ENCODE peak calls at places on chromosomes 5 and 9, in seven cellular contexts. W is neuronal stem cell; P is cardiac muscle cell; D is activated CD4-positive, alpha-beta T cell treated with anti-CD3 and anti-CD28 coated beads for 48 hours; U is AG08396; R is WTC11; J is cardiac fibroblast. L is an unnamed sample.

GRCh38 chr5:2177244-2177643 is 294.5 kb upstream of the IRX4 start:
- DNase-seq in W (no peak), P (no peak), D (no peak), U (no peak), R (no peak), J (no peak), L (no peak)

GRCh38 chr5:66122379-66123034 is 21.6 kb upstream of the SREK1 start:
- DNase-seq in W (no peak), P (no peak), D (no peak), U (peak), R (no peak), J (peak), L (no peak)

GRCh38 chr5:94847726-94848125 is 229.3 kb downstream of the SLF1 start:
- DNase-seq in W (no peak), P (no peak), D (no peak), U (no peak), R (no peak), J (no peak), L (no peak)

GRCh38 chr9:128587453-128587852 is 35.1 kb downstream of the SPTAN1 start:
- DNase-seq in W (no peak), P (no peak), D (peak), U (no peak), R (no peak), J (no peak), L (no peak)

GRCh38 chr9:16710888-16711287 is 159.6 kb downstream of the BNC2 start:
- DNase-seq in W (no peak), P (no peak), D (no peak), U (no peak), R (no peak), J (no peak), L (peak)

GRCh38 chr9:127185931-127186781 is 63.7 kb upstream of the ANGPTL2 start:
- DNase-seq in W (no peak), P (no peak), D (no peak), U (peak), R (no peak), J (peak), L (peak)

GRCh38 chr5:173591300-173591622 is 25.2 kb downstream of the BOD1 start:
- DNase-seq in W (no peak), P (no peak), D (no peak), U (no peak), R (no peak), J (no peak), L (no peak)

GRCh38 chr5:33277061-33277460 is 163.7 kb upstream of the TARS1 start:
- DNase-seq in W (no peak), P (no peak), D (no peak), U (no peak), R (no peak), J (no peak), L (no peak)

GRCh38 chr9:122221223-122221811 is 7.4 kb downstream of the LHX6 start:
- DNase-seq in W (no peak), P (peak), D (no peak), U (no peak), R (peak), J (no peak), L (peak)

GRCh38 chr5:54804521-54804920 is 180.9 kb downstream of the ESM1 start:
- DNase-seq in W (no peak), P (no peak), D (no peak), U (no peak), R (no peak), J (no peak), L (no peak)

GRCh38 chr9:111399772-111400563 is 69.9 kb upstream of the OR2K2 start:
- DNase-seq in W (no peak), P (no peak), D (peak), U (no peak), R (peak), J (peak), L (peak)

GRCh38 chr5:36136581-36136980 is 15.1 kb downstream of the LMBRD2 start:
- DNase-seq in W (no peak), P (no peak), D (no peak), U (no peak), R (no peak), J (no peak), L (no peak)

GRCh38 chr9:38107811-38108304 is 38.8 kb upstream of the SHB start:
- DNase-seq in W (peak), P (no peak), D (no peak), U (no peak), R (no peak), J (no peak), L (peak)

GRCh38 chr5:150015415-150015814 is 14.9 kb downstream of the HMGXB3 start:
- DNase-seq in W (no peak), P (no peak), D (no peak), U (no peak), R (no peak), J (no peak), L (no peak)

GRCh38 chr5:133321833-133322420 is 270.1 kb downstream of the HSPA4 start:
- DNase-seq in W (no peak), P (no peak), D (peak), U (no peak), R (no peak), J (no peak), L (no peak)

GRCh38 chr9:134494905-134495304 is 146.7 kb upstream of the COL5A1 start:
- DNase-seq in W (no peak), P (no peak), D (no peak), U (no peak), R (no peak), J (no peak), L (no peak)

GRCh38 chr5:169004551-169004950 is 296.4 kb downstream of the SLIT3 start:
- DNase-seq in W (no peak), P (no peak), D (no peak), U (no peak), R (no peak), J (no peak), L (no peak)

GRCh38 chr5:37886207-37886905 is 46.5 kb upstream of the GDNF start:
- DNase-seq in W (peak), P (no peak), D (no peak), U (no peak), R (no peak), J (no peak), L (peak)

GRCh38 chr5:1460054-1460682 is 14.9 kb upstream of the SLC6A3 start:
- DNase-seq in W (no peak), P (no peak), D (no peak), U (no peak), R (no peak), J (no peak), L (no peak)

GRCh38 chr5:147479949-147480348 is 29.9 kb downstream of the DPYSL3 start:
- DNase-seq in W (no peak), P (no peak), D (no peak), U (no peak), R (peak), J (peak), L (peak)

GRCh38 chr9:87564111-87564510 is 66.4 kb downstream of the DAPK1 start:
- DNase-seq in W (no peak), P (no peak), D (no peak), U (peak), R (no peak), J (peak), L (no peak)

GRCh38 chr5:10831416-10831815 is 70.4 kb upstream of the DAP start:
- DNase-seq in W (no peak), P (no peak), D (no peak), U (peak), R (no peak), J (peak), L (no peak)

GRCh38 chr5:172179032-172179989 is 8.7 kb downstream of the STK10 start:
- DNase-seq in W (no peak), P (peak), D (peak), U (no peak), R (no peak), J (peak), L (no peak)

GRCh38 chr9:113943112-113944009 is 67.3 kb downstream of the ZNF618 start:
- DNase-seq in W (no peak), P (no peak), D (no peak), U (no peak), R (no peak), J (no peak), L (no peak)

GRCh38 chr9:124222918-124223720 is 34.6 kb upstream of the NEK6 start:
- DNase-seq in W (no peak), P (no peak), D (no peak), U (no peak), R (no peak), J (peak), L (no peak)

GRCh38 chr5:77981820-77982219 is 205.7 kb upstream of the TBCA start:
- DNase-seq in W (no peak), P (no peak), D (no peak), U (no peak), R (no peak), J (no peak), L (no peak)

GRCh38 chr5:153831976-153832375 is 206.7 kb downstream of the FAM114A2 start:
- DNase-seq in W (no peak), P (peak), D (no peak), U (peak), R (no peak), J (peak), L (peak)

GRCh38 chr9:73152953-73153352 is 1.3 kb downstream of the ANXA1 start:
- DNase-seq in W (no peak), P (no peak), D (peak), U (no peak), R (no peak), J (peak), L (no peak)

L was measured in neural progenitor cell.